ENCODE peak calls at places on chromosome 2, in seven cellular contexts. One of them, this sample, is unnamed.

GRCh38 chr2:102434655-102435381 is 11.9 kb downstream of the IL18RAP start:
- DNase-seq in CD14-positive monocyte: no peak
- DNase-seq in DND-41: no peak
- DNase-seq in foreskin keratinocyte: peak; percentile 39
- DNase-seq in kidney epithelial cell: no peak
- DNase-seq in GM12865: peak; percentile 76
- DNase-seq in HepG2: no peak
- DNase-seq in this sample: no peak

GRCh38 chr2:1341409-1342120 is 71.7 kb upstream of the TPO start:
- DNase-seq in CD14-positive monocyte: no peak
- DNase-seq in DND-41: no peak
- DNase-seq in foreskin keratinocyte: no peak
- DNase-seq in kidney epithelial cell: no peak
- DNase-seq in GM12865: no peak
- DNase-seq in HepG2: no peak
- DNase-seq in this sample: no peak

GRCh38 chr2:199457147-199458016 is at the start of gene SATB2:
- DNase-seq in CD14-positive monocyte: no peak
- DNase-seq in DND-41: no peak
- DNase-seq in foreskin keratinocyte: peak; percentile 61
- DNase-seq in kidney epithelial cell: no peak
- DNase-seq in GM12865: peak; percentile 40
- DNase-seq in HepG2: no peak
- DNase-seq in this sample: peak; percentile 55

GRCh38 chr2:193334401-193334800 is 1139.7 kb upstream of the TMEFF2 start:
- DNase-seq in CD14-positive monocyte: no peak
- DNase-seq in DND-41: no peak
- DNase-seq in foreskin keratinocyte: no peak
- DNase-seq in kidney epithelial cell: no peak
- DNase-seq in GM12865: no peak
- DNase-seq in HepG2: no peak
- DNase-seq in this sample: no peak

GRCh38 chr2:210092791-210093190 is 78.4 kb downstream of the KANSL1L start:
- DNase-seq in CD14-positive monocyte: no peak
- DNase-seq in DND-41: no peak
- DNase-seq in foreskin keratinocyte: no peak
- DNase-seq in kidney epithelial cell: no peak
- DNase-seq in GM12865: no peak
- DNase-seq in HepG2: no peak
- DNase-seq in this sample: no peak

GRCh38 chr2:17822452-17823117 is 6.3 kb downstream of the MSGN1 start:
- DNase-seq in CD14-positive monocyte: no peak
- DNase-seq in DND-41: no peak
- DNase-seq in foreskin keratinocyte: no peak
- DNase-seq in kidney epithelial cell: no peak
- DNase-seq in GM12865: peak; percentile 43
- DNase-seq in HepG2: no peak
- DNase-seq in this sample: no peak

GRCh38 chr2:10271509-10271908 is 31.2 kb upstream of the HPCAL1 start:
- DNase-seq in CD14-positive monocyte: no peak
- DNase-seq in DND-41: no peak
- DNase-seq in foreskin keratinocyte: no peak
- DNase-seq in kidney epithelial cell: no peak
- DNase-seq in GM12865: no peak
- DNase-seq in HepG2: no peak
- DNase-seq in this sample: no peak

GRCh38 chr2:127079358-127079920 is 27.5 kb downstream of the BIN1 start:
- DNase-seq in CD14-positive monocyte: no peak
- DNase-seq in DND-41: no peak
- DNase-seq in foreskin keratinocyte: no peak
- DNase-seq in kidney epithelial cell: no peak
- DNase-seq in GM12865: no peak
- DNase-seq in HepG2: no peak
- DNase-seq in this sample: no peak

GRCh38 chr2:127664065-127664894 is 11.1 kb downstream of the LIMS2 start:
- DNase-seq in CD14-positive monocyte: no peak
- DNase-seq in DND-41: no peak
- DNase-seq in foreskin keratinocyte: no peak
- DNase-seq in kidney epithelial cell: no peak
- DNase-seq in GM12865: no peak
- DNase-seq in HepG2: no peak
- DNase-seq in this sample: no peak

GRCh38 chr2:176074919-176075425 is 8.8 kb downstream of the EVX2 start:
- DNase-seq in CD14-positive monocyte: no peak
- DNase-seq in DND-41: no peak
- DNase-seq in foreskin keratinocyte: no peak
- DNase-seq in kidney epithelial cell: no peak
- DNase-seq in GM12865: no peak
- DNase-seq in HepG2: no peak
- DNase-seq in this sample: no peak

GRCh38 chr2:133787207-133787606 is 218.9 kb upstream of the NCKAP5 start:
- DNase-seq in CD14-positive monocyte: no peak
- DNase-seq in DND-41: no peak
- DNase-seq in foreskin keratinocyte: peak; percentile 35
- DNase-seq in kidney epithelial cell: no peak
- DNase-seq in GM12865: no peak
- DNase-seq in HepG2: no peak
- DNase-seq in this sample: peak; percentile 63

GRCh38 chr2:73877071-73877802 is 15.6 kb upstream of the ACTG2 start:
- DNase-seq in CD14-positive monocyte: no peak
- DNase-seq in DND-41: no peak
- DNase-seq in foreskin keratinocyte: peak; percentile 36
- DNase-seq in kidney epithelial cell: no peak
- DNase-seq in GM12865: peak; percentile 25
- DNase-seq in HepG2: no peak
- DNase-seq in this sample: no peak

GRCh38 chr2:3495956-3496355 is 23.4 kb downstream of the ADI1 start:
- DNase-seq in CD14-positive monocyte: no peak
- DNase-seq in DND-41: no peak
- DNase-seq in foreskin keratinocyte: no peak
- DNase-seq in kidney epithelial cell: no peak
- DNase-seq in GM12865: no peak
- DNase-seq in HepG2: no peak
- DNase-seq in this sample: no peak

GRCh38 chr2:20135631-20136050 is 84.2 kb upstream of the LAPTM4A start:
- DNase-seq in CD14-positive monocyte: no peak
- DNase-seq in DND-41: peak; percentile 43
- DNase-seq in foreskin keratinocyte: peak; percentile 42
- DNase-seq in kidney epithelial cell: no peak
- DNase-seq in GM12865: peak; percentile 81
- DNase-seq in HepG2: peak; percentile 74
- DNase-seq in this sample: peak; percentile 71

GRCh38 chr2:144801325-144801724 is 281.4 kb upstream of the ZEB2 start:
- DNase-seq in CD14-positive monocyte: no peak
- DNase-seq in DND-41: no peak
- DNase-seq in foreskin keratinocyte: no peak
- DNase-seq in kidney epithelial cell: no peak
- DNase-seq in GM12865: no peak
- DNase-seq in HepG2: no peak
- DNase-seq in this sample: no peak

GRCh38 chr2:102603904-102604303 is 15.4 kb upstream of the SLC9A2 start:
- DNase-seq in CD14-positive monocyte: peak; percentile 45
- DNase-seq in DND-41: no peak
- DNase-seq in foreskin keratinocyte: peak; percentile 38
- DNase-seq in kidney epithelial cell: no peak
- DNase-seq in GM12865: peak; percentile 28
- DNase-seq in HepG2: no peak
- DNase-seq in this sample: no peak

GRCh38 chr2:184558713-184559464 is 39.4 kb upstream of the ZNF804A start:
- DNase-seq in CD14-positive monocyte: no peak
- DNase-seq in DND-41: no peak
- DNase-seq in foreskin keratinocyte: no peak
- DNase-seq in kidney epithelial cell: no peak
- DNase-seq in GM12865: no peak
- DNase-seq in HepG2: no peak
- DNase-seq in this sample: no peak

GRCh38 chr2:195652916-195653315 is 4.1 kb upstream of the SLC39A10 start:
- DNase-seq in CD14-positive monocyte: no peak
- DNase-seq in DND-41: no peak
- DNase-seq in foreskin keratinocyte: no peak
- DNase-seq in kidney epithelial cell: no peak
- DNase-seq in GM12865: no peak
- DNase-seq in HepG2: no peak
- DNase-seq in this sample: peak; percentile 80

GRCh38 chr2:39492095-39492590 is 55.1 kb upstream of the MAP4K3 start:
- DNase-seq in CD14-positive monocyte: peak; percentile 69
- DNase-seq in DND-41: no peak
- DNase-seq in foreskin keratinocyte: peak; percentile 95
- DNase-seq in kidney epithelial cell: peak; percentile 82
- DNase-seq in GM12865: peak; percentile 91
- DNase-seq in HepG2: peak; percentile 94
- DNase-seq in this sample: peak; percentile 93

GRCh38 chr2:161123531-161124030 is 36.6 kb upstream of the TANK start:
- DNase-seq in CD14-positive monocyte: no peak
- DNase-seq in DND-41: no peak
- DNase-seq in foreskin keratinocyte: peak; percentile 80
- DNase-seq in kidney epithelial cell: no peak
- DNase-seq in GM12865: no peak
- DNase-seq in HepG2: no peak
- DNase-seq in this sample: no peak

GRCh38 chr2:170771049-170771937 is 1.1 kb downstream of the ERICH2 start:
- DNase-seq in CD14-positive monocyte: peak; percentile 38
- DNase-seq in DND-41: no peak
- DNase-seq in foreskin keratinocyte: peak; percentile 51
- DNase-seq in kidney epithelial cell: no peak
- DNase-seq in GM12865: no peak
- DNase-seq in HepG2: peak; percentile 30
- DNase-seq in this sample: no peak

GRCh38 chr2:39837856-39838453 is 58.9 kb upstream of the THUMPD2 start:
- DNase-seq in CD14-positive monocyte: no peak
- DNase-seq in DND-41: no peak
- DNase-seq in foreskin keratinocyte: peak; percentile 37
- DNase-seq in kidney epithelial cell: no peak
- DNase-seq in GM12865: peak; percentile 62
- DNase-seq in HepG2: peak; percentile 61
- DNase-seq in this sample: peak; percentile 46

GRCh38 chr2:239167766-239168444 is 232.9 kb downstream of the HDAC4 start:
- DNase-seq in CD14-positive monocyte: no peak
- DNase-seq in DND-41: no peak
- DNase-seq in foreskin keratinocyte: no peak
- DNase-seq in kidney epithelial cell: no peak
- DNase-seq in GM12865: no peak
- DNase-seq in HepG2: no peak
- DNase-seq in this sample: no peak

GRCh38 chr2:117815946-117816345 is 1.5 kb downstream of the DDX18 start:
- DNase-seq in CD14-positive monocyte: no peak
- DNase-seq in DND-41: no peak
- DNase-seq in foreskin keratinocyte: no peak
- DNase-seq in kidney epithelial cell: no peak
- DNase-seq in GM12865: no peak
- DNase-seq in HepG2: no peak
- DNase-seq in this sample: no peak

GRCh38 chr2:190947711-190948251 is 66.2 kb downstream of the STAT1 start:
- DNase-seq in CD14-positive monocyte: no peak
- DNase-seq in DND-41: peak; percentile 53
- DNase-seq in foreskin keratinocyte: peak; percentile 66
- DNase-seq in kidney epithelial cell: peak; percentile 61
- DNase-seq in GM12865: peak; percentile 55
- DNase-seq in HepG2: peak; percentile 51
- DNase-seq in this sample: peak; percentile 72
- TF ChIP-seq CTCF in CD14-positive monocyte: peak; percentile 17
- TF ChIP-seq CTCF in DND-41: peak; percentile 72
- TF ChIP-seq CTCF in foreskin keratinocyte: peak; percentile 50
- TF ChIP-seq CTCF in kidney epithelial cell: peak; percentile 28
- TF ChIP-seq CTCF in GM12865: no peak
- TF ChIP-seq CTCF in HepG2: no peak
- TF ChIP-seq CTCF in this sample: no peak

GRCh38 chr2:74886811-74887210 is 52.9 kb downstream of the HK2 start:
- DNase-seq in CD14-positive monocyte: no peak
- DNase-seq in DND-41: no peak
- DNase-seq in foreskin keratinocyte: no peak
- DNase-seq in kidney epithelial cell: no peak
- DNase-seq in GM12865: peak; percentile 20
- DNase-seq in HepG2: no peak
- DNase-seq in this sample: no peak
- TF ChIP-seq CTCF in CD14-positive monocyte: no peak
- TF ChIP-seq CTCF in DND-41: peak; percentile 42
- TF ChIP-seq CTCF in foreskin keratinocyte: peak; percentile 39
- TF ChIP-seq CTCF in kidney epithelial cell: no peak
- TF ChIP-seq CTCF in GM12865: no peak
- TF ChIP-seq CTCF in HepG2: peak; percentile 49
- TF ChIP-seq CTCF in this sample: no peak

DNA sequence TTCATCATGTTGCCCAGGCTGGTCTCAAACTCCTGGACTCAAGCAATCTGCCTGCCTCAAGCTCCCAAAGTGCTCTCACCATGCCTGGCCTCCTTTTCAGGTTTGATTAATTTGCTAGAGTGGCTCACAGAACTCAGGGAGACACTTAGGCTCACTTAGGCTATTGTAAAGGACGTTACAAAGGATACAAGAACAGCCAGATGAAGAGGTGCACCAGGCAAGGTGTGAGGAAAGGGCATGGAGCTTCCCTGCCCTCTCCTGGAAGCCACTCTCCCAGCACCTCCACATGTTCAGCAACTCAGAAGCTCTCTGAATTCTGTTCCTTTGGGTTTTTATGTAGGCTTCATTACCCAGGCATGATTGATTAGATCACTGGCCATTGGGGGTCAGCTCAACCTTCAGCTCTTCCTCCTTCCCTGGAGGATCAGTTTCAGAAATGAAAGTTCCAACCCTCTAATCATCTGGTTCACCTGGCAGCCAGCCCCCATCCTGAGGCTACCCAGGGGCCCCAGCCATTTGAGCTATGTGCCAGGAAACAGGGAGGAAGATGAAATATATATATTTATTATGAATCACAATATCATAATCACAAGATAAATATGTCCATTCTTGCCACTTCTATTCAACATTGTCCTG is 78.7 kb upstream of the RGPD5 start:
- DNase-seq in CD14-positive monocyte: no peak
- DNase-seq in DND-41: no peak
- DNase-seq in foreskin keratinocyte: peak; percentile 46
- DNase-seq in kidney epithelial cell: no peak
- DNase-seq in GM12865: peak; percentile 29
- DNase-seq in HepG2: peak; percentile 76
- DNase-seq in this sample: peak; percentile 27
- TF ChIP-seq CTCF in CD14-positive monocyte: no peak
- TF ChIP-seq CTCF in DND-41: no peak
- TF ChIP-seq CTCF in foreskin keratinocyte: peak; percentile 86
- TF ChIP-seq CTCF in kidney epithelial cell: peak; percentile 49
- TF ChIP-seq CTCF in GM12865: peak; percentile 36
- TF ChIP-seq CTCF in HepG2: peak; percentile 98
- TF ChIP-seq CTCF in this sample: peak; percentile 63

DNA sequence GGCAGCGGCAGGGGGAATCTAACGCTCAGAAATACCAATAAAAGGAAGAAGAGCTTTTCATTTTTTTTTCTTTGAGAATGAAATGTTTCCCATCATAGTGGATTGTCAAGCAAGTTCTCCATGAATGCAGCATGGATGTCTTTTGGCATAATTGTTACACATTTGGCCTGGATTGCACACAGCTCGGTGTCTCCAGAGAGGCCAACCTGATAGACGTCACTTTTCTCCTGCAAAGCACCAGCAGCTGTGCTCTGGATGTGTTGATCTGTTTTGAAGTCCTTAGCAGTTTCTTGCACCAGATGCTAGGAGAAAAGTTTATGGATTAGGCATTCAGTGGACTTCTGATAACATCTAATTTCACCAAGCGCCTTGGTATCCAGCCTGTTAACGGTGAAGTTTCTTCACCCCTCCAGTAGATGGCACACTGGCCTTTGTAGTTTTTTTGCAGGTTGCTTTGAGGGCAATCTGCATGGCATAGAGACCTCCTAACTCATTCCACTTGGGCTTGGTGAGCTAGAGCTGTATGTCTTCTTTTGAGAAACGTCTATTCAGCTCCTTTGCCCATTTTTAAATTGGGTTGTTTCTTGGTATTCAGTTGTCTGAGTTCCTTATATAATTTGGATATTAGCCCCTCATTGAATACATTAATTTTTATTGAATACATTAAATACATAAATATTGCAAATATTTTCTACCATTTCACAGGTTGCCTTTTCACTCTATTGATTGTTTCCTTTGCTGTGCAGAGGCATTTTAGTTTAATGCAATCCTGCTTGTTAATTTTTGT is 59.7 kb downstream of the PTH2R start:
- DNase-seq in CD14-positive monocyte: no peak
- DNase-seq in DND-41: peak; percentile 38
- DNase-seq in foreskin keratinocyte: peak; percentile 37
- DNase-seq in kidney epithelial cell: peak; percentile 5
- DNase-seq in GM12865: peak; percentile 59
- DNase-seq in HepG2: peak; percentile 61
- DNase-seq in this sample: peak; percentile 1
- TF ChIP-seq CTCF in CD14-positive monocyte: peak; percentile 71
- TF ChIP-seq CTCF in DND-41: peak; percentile 74
- TF ChIP-seq CTCF in foreskin keratinocyte: peak; percentile 70
- TF ChIP-seq CTCF in kidney epithelial cell: peak; percentile 82
- TF ChIP-seq CTCF in GM12865: peak; percentile 69
- TF ChIP-seq CTCF in HepG2: peak; percentile 86
- TF ChIP-seq CTCF in this sample: peak; percentile 38